ENCODE peak calls at places on chromosome 16, in seven cellular contexts. M, D, S, X, K, N and U are unnamed samples.

GRCh38 chr16:31333686-31334649 is 21.0 kb upstream of the ITGAX start:
- DNase-seq in M (no peak), D (peak; percentile 67), S (no peak), X (no peak), K (peak; percentile 43), N (no peak), U (no peak)

GRCh38 chr16:1105888-1106620 is 10.0 kb upstream of the C1QTNF8 start:
- DNase-seq in M (peak; percentile 38), D (peak; percentile 93), S (no peak), X (peak; percentile 87), K (peak; percentile 91), N (peak; percentile 35), U (peak; percentile 2)

GRCh38 chr16:47037396-47037745 is 63.9 kb upstream of the DNAJA2 start:
- DNase-seq in M (no peak), D (no peak), S (no peak), X (no peak), K (peak; percentile 48), N (no peak), U (no peak)

GRCh38 chr16:47928008-47928407 is 227.8 kb downstream of the ABCC12 start:
- DNase-seq in M (no peak), D (no peak), S (no peak), X (no peak), K (no peak), N (no peak), U (no peak)

GRCh38 chr16:65658339-65659275 is 536.7 kb upstream of the CDH11 start:
- DNase-seq in M (no peak), D (no peak), S (no peak), X (peak; percentile 9), K (no peak), N (peak; percentile 91), U (peak; percentile 60)

GRCh38 chr16:22232277-22233049 is 26.4 kb downstream of the EEF2K start:
- DNase-seq in M (no peak), D (no peak), S (no peak), X (no peak), K (no peak), N (peak; percentile 48), U (no peak)

GRCh38 chr16:51431517-51432241 is 280.6 kb upstream of the SALL1 start:
- DNase-seq in M (no peak), D (no peak), S (no peak), X (no peak), K (peak; percentile 26), N (no peak), U (peak; percentile 93)

GRCh38 chr16:1966460-1966859 is at the start of gene RNF151:
- DNase-seq in M (no peak), D (no peak), S (no peak), X (no peak), K (no peak), N (no peak), U (no peak)

GRCh38 chr16:4404247-4404966 is 12.0 kb downstream of the CORO7 start:
- DNase-seq in M (no peak), D (peak; percentile 85), S (no peak), X (peak; percentile 82), K (peak; percentile 85), N (no peak), U (no peak)

GRCh38 chr16:49748322-49748721 is 107.6 kb downstream of the ZNF423 start:
- DNase-seq in M (no peak), D (no peak), S (no peak), X (no peak), K (no peak), N (peak; percentile 40), U (no peak)

GRCh38 chr16:82630688-82631087 is 3.9 kb downstream of the CDH13 start:
- DNase-seq in M (no peak), D (no peak), S (no peak), X (no peak), K (no peak), N (no peak), U (no peak)

GRCh38 chr16:73173396-73173795 is 125.5 kb upstream of the ZFHX3 start:
- DNase-seq in M (peak; percentile 35), D (no peak), S (no peak), X (no peak), K (no peak), N (no peak), U (no peak)

GRCh38 chr16:68802190-68802589 is 41.1 kb upstream of the TANGO6 start:
- DNase-seq in M (no peak), D (no peak), S (no peak), X (no peak), K (no peak), N (no peak), U (no peak)

GRCh38 chr16:89308391-89309333 is 91.2 kb downstream of the ZNF778 start:
- DNase-seq in M (no peak), D (no peak), S (no peak), X (peak; percentile 68), K (peak; percentile 56), N (no peak), U (no peak)

GRCh38 chr16:82192665-82193064 is 22.6 kb upstream of the MPHOSPH6 start:
- DNase-seq in M (no peak), D (no peak), S (no peak), X (no peak), K (no peak), N (no peak), U (no peak)

GRCh38 chr16:75070055-75070841 is 46.3 kb downstream of the LDHD start:
- DNase-seq in M (no peak), D (no peak), S (no peak), X (no peak), K (no peak), N (no peak), U (no peak)

GRCh38 chr16:22684282-22685161 is 129.4 kb upstream of the HS3ST2 start:
- DNase-seq in M (no peak), D (no peak), S (no peak), X (no peak), K (no peak), N (no peak), U (no peak)

GRCh38 chr16:80462902-80463301 is 77.9 kb upstream of the DYNLRB2 start:
- DNase-seq in M (no peak), D (no peak), S (no peak), X (no peak), K (no peak), N (no peak), U (no peak)

GRCh38 chr16:50207652-50208051 is 54.5 kb downstream of the TENT4B start:
- DNase-seq in M (no peak), D (no peak), S (no peak), X (no peak), K (no peak), N (no peak), U (no peak)

GRCh38 chr16:15807603-15808009 is 49.2 kb downstream of the MYH11 start:
- DNase-seq in M (peak; percentile 48), D (no peak), S (no peak), X (no peak), K (peak; percentile 28), N (no peak), U (no peak)

GRCh38 chr16:14125708-14126107 is 54.6 kb downstream of the MRTFB start:
- DNase-seq in M (no peak), D (no peak), S (no peak), X (no peak), K (no peak), N (no peak), U (no peak)

GRCh38 chr16:53901396-53901795 is 197.4 kb downstream of the FTO start:
- DNase-seq in M (no peak), D (no peak), S (no peak), X (no peak), K (no peak), N (no peak), U (no peak)

GRCh38 chr16:56237451-56237930 is 46.2 kb downstream of the GNAO1 start:
- DNase-seq in M (no peak), D (no peak), S (no peak), X (no peak), K (no peak), N (no peak), U (peak; percentile 24)

GRCh38 chr16:20933589-20933988 is 33.0 kb downstream of the LYRM1 start:
- DNase-seq in M (no peak), D (no peak), S (no peak), X (no peak), K (no peak), N (no peak), U (no peak)

GRCh38 chr16:67223992-67224391 is 2.9 kb upstream of the TMEM208 start:
- DNase-seq in M (no peak), D (no peak), S (no peak), X (no peak), K (no peak), N (no peak), U (no peak)

GRCh38 chr16:60686824-60687223 is 1349.4 kb downstream of the CDH8 start:
- DNase-seq in M (no peak), D (no peak), S (no peak), X (no peak), K (no peak), N (no peak), U (no peak)

GRCh38 chr16:75097941-75098897 is 18.4 kb downstream of the LDHD start:
- DNase-seq in M (no peak), D (no peak), S (no peak), X (no peak), K (no peak), N (no peak), U (no peak)

GRCh38 chr16:26453215-26453614 is 613.5 kb upstream of the C16orf82 start:
- DNase-seq in M (no peak), D (no peak), S (no peak), X (no peak), K (no peak), N (no peak), U (no peak)
- TF ChIP-seq CTCF in M (no peak), D (no peak), S (no peak), X (no peak), K (peak; percentile 40), N (no peak), U (no peak)

DNA sequence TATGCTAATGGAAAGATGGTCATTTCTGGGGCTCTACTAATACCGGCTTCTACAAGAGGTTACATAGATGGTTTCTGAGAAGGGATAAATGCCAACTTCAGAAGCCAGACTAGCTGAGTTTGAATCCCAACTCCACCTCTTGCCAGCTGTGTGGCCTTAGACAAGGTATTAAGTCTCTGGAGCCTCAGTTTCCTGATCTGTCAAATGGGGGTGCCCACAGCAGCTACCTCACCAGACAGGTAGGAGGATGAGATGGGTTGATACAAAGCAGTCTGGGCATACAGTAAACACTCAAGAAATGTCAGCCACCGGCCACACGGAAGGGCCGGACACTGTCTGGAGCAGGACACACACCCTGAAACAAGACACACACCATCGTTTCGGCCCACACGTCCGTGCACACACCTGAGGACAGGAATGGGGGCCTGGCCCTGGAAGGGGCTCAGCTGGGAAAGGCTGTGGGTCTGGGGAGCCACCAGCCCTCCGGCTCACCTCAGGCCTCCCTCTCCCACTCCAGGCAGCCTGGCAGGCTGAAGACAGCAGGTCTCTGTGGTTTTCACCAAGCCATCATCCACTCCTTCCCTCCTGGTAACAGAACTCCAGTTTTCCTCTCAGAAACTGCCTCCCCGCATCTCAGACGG is 5.5 kb downstream of the KNOP1 start:
- DNase-seq in M (no peak), D (no peak), S (no peak), X (no peak), K (no peak), N (no peak), U (no peak)
- TF ChIP-seq CTCF in M (no peak), D (no peak), S (no peak), X (no peak), K (no peak), N (no peak), U (no peak)

GRCh38 chr16:12289175-12290063 is 312.9 kb downstream of the SNX29 start:
- DNase-seq in M (no peak), D (no peak), S (no peak), X (no peak), K (peak; percentile 20), N (no peak), U (no peak)
- TF ChIP-seq CTCF in M (no peak), D (no peak), S (no peak), X (no peak), K (no peak), N (no peak), U (no peak)

GRCh38 chr16:28924399-28924761 is 658 bp downstream of the RABEP2 start:
- DNase-seq in M (no peak), D (no peak), S (no peak), X (no peak), K (no peak), N (no peak), U (no peak)
- TF ChIP-seq CTCF in M (no peak), D (no peak), S (no peak), X (no peak), K (no peak), N (no peak), U (no peak)